ENCODE peak calls at places on chromosomes 3 and 15, in four cellular contexts. One of them, this sample, is unnamed.

GRCh38 chr3:2993719-2994118 is 116.5 kb downstream of the IL5RA start:
- DNase-seq in HAP-1: no peak
- DNase-seq in stimulated activated CD4-positive, alpha-beta T cell treated with anti-CD3 and anti-CD28 coated beads, Interleukin-1b, Interleukin-23, amount 100 ng/mL, for 24 hours: no peak
- DNase-seq in islet precursor cell: no peak
- DNase-seq in this sample: no peak

GRCh38 chr3:61257148-61257547 is 5.9 kb upstream of the FHIT start:
- DNase-seq in HAP-1: no peak
- DNase-seq in stimulated activated CD4-positive, alpha-beta T cell treated with anti-CD3 and anti-CD28 coated beads, Interleukin-1b, Interleukin-23, amount 100 ng/mL, for 24 hours: no peak
- DNase-seq in islet precursor cell: no peak
- DNase-seq in this sample: no peak

GRCh38 chr3:40477671-40478070 is 749 bp downstream of the ZNF619 start:
- DNase-seq in HAP-1: no peak
- DNase-seq in stimulated activated CD4-positive, alpha-beta T cell treated with anti-CD3 and anti-CD28 coated beads, Interleukin-1b, Interleukin-23, amount 100 ng/mL, for 24 hours: no peak
- DNase-seq in islet precursor cell: no peak
- DNase-seq in this sample: peak; percentile 14

GRCh38 chr3:189355481-189356201 is 183.9 kb downstream of the TPRG1 start:
- DNase-seq in HAP-1: no peak
- DNase-seq in stimulated activated CD4-positive, alpha-beta T cell treated with anti-CD3 and anti-CD28 coated beads, Interleukin-1b, Interleukin-23, amount 100 ng/mL, for 24 hours: no peak
- DNase-seq in islet precursor cell: peak; percentile 79
- DNase-seq in this sample: peak; percentile 33

GRCh38 chr15:69668963-69669362 is 216.3 kb downstream of the RPLP1 start:
- DNase-seq in HAP-1: no peak
- DNase-seq in stimulated activated CD4-positive, alpha-beta T cell treated with anti-CD3 and anti-CD28 coated beads, Interleukin-1b, Interleukin-23, amount 100 ng/mL, for 24 hours: no peak
- DNase-seq in islet precursor cell: no peak
- DNase-seq in this sample: no peak

GRCh38 chr15:76752549-76752948 is 152.6 kb downstream of the SCAPER start:
- DNase-seq in HAP-1: no peak
- DNase-seq in stimulated activated CD4-positive, alpha-beta T cell treated with anti-CD3 and anti-CD28 coated beads, Interleukin-1b, Interleukin-23, amount 100 ng/mL, for 24 hours: no peak
- DNase-seq in islet precursor cell: no peak
- DNase-seq in this sample: no peak

GRCh38 chr3:143302638-143303171 is 183.1 kb downstream of the CHST2 start:
- DNase-seq in HAP-1: no peak
- DNase-seq in stimulated activated CD4-positive, alpha-beta T cell treated with anti-CD3 and anti-CD28 coated beads, Interleukin-1b, Interleukin-23, amount 100 ng/mL, for 24 hours: no peak
- DNase-seq in islet precursor cell: peak; percentile 77
- DNase-seq in this sample: peak; percentile 21

GRCh38 chr15:55250951-55251350 is 38.7 kb downstream of the RAB27A start:
- DNase-seq in HAP-1: no peak
- DNase-seq in stimulated activated CD4-positive, alpha-beta T cell treated with anti-CD3 and anti-CD28 coated beads, Interleukin-1b, Interleukin-23, amount 100 ng/mL, for 24 hours: no peak
- DNase-seq in islet precursor cell: no peak
- DNase-seq in this sample: no peak

GRCh38 chr3:12768579-12769527 is 9.8 kb upstream of the TMEM40 start:
- DNase-seq in HAP-1: no peak
- DNase-seq in stimulated activated CD4-positive, alpha-beta T cell treated with anti-CD3 and anti-CD28 coated beads, Interleukin-1b, Interleukin-23, amount 100 ng/mL, for 24 hours: no peak
- DNase-seq in islet precursor cell: no peak
- DNase-seq in this sample: no peak

GRCh38 chr15:96732704-96733103 is 402.2 kb downstream of the NR2F2 start:
- DNase-seq in HAP-1: no peak
- DNase-seq in stimulated activated CD4-positive, alpha-beta T cell treated with anti-CD3 and anti-CD28 coated beads, Interleukin-1b, Interleukin-23, amount 100 ng/mL, for 24 hours: no peak
- DNase-seq in islet precursor cell: no peak
- DNase-seq in this sample: no peak

GRCh38 chr3:114447545-114447944 is 153.7 kb downstream of the TIGIT start:
- DNase-seq in HAP-1: no peak
- DNase-seq in stimulated activated CD4-positive, alpha-beta T cell treated with anti-CD3 and anti-CD28 coated beads, Interleukin-1b, Interleukin-23, amount 100 ng/mL, for 24 hours: no peak
- DNase-seq in islet precursor cell: no peak
- DNase-seq in this sample: no peak

GRCh38 chr15:74263473-74263872 is 27.3 kb downstream of the CCDC33 start:
- DNase-seq in HAP-1: no peak
- DNase-seq in stimulated activated CD4-positive, alpha-beta T cell treated with anti-CD3 and anti-CD28 coated beads, Interleukin-1b, Interleukin-23, amount 100 ng/mL, for 24 hours: no peak
- DNase-seq in islet precursor cell: no peak
- DNase-seq in this sample: no peak

GRCh38 chr3:132002039-132002438 is 32.8 kb downstream of the CPNE4 start:
- DNase-seq in HAP-1: no peak
- DNase-seq in stimulated activated CD4-positive, alpha-beta T cell treated with anti-CD3 and anti-CD28 coated beads, Interleukin-1b, Interleukin-23, amount 100 ng/mL, for 24 hours: no peak
- DNase-seq in islet precursor cell: no peak
- DNase-seq in this sample: no peak

GRCh38 chr3:114380233-114380645 is 86.4 kb downstream of the TIGIT start:
- DNase-seq in HAP-1: peak; percentile 42
- DNase-seq in stimulated activated CD4-positive, alpha-beta T cell treated with anti-CD3 and anti-CD28 coated beads, Interleukin-1b, Interleukin-23, amount 100 ng/mL, for 24 hours: no peak
- DNase-seq in islet precursor cell: peak; percentile 92
- DNase-seq in this sample: peak; percentile 72

GRCh38 chr3:150075417-150075865 is 104.7 kb upstream of the PFN2 start:
- DNase-seq in HAP-1: no peak
- DNase-seq in stimulated activated CD4-positive, alpha-beta T cell treated with anti-CD3 and anti-CD28 coated beads, Interleukin-1b, Interleukin-23, amount 100 ng/mL, for 24 hours: no peak
- DNase-seq in islet precursor cell: peak; percentile 23
- DNase-seq in this sample: no peak

GRCh38 chr3:149388001-149388435 is 10.6 kb upstream of the TM4SF1 start:
- DNase-seq in HAP-1: no peak
- DNase-seq in stimulated activated CD4-positive, alpha-beta T cell treated with anti-CD3 and anti-CD28 coated beads, Interleukin-1b, Interleukin-23, amount 100 ng/mL, for 24 hours: no peak
- DNase-seq in islet precursor cell: no peak
- DNase-seq in this sample: no peak

GRCh38 chr15:57903626-57904025 is 161.9 kb downstream of the ALDH1A2 start:
- DNase-seq in HAP-1: no peak
- DNase-seq in stimulated activated CD4-positive, alpha-beta T cell treated with anti-CD3 and anti-CD28 coated beads, Interleukin-1b, Interleukin-23, amount 100 ng/mL, for 24 hours: no peak
- DNase-seq in islet precursor cell: no peak
- DNase-seq in this sample: no peak

GRCh38 chr3:132071043-132071442 is 36.2 kb upstream of the CPNE4 start:
- DNase-seq in HAP-1: no peak
- DNase-seq in stimulated activated CD4-positive, alpha-beta T cell treated with anti-CD3 and anti-CD28 coated beads, Interleukin-1b, Interleukin-23, amount 100 ng/mL, for 24 hours: no peak
- DNase-seq in islet precursor cell: no peak
- DNase-seq in this sample: no peak

GRCh38 chr3:127226946-127227842 is 34.3 kb downstream of the PRR23E start:
- DNase-seq in HAP-1: peak; percentile 66
- DNase-seq in stimulated activated CD4-positive, alpha-beta T cell treated with anti-CD3 and anti-CD28 coated beads, Interleukin-1b, Interleukin-23, amount 100 ng/mL, for 24 hours: no peak
- DNase-seq in islet precursor cell: peak; percentile 62
- DNase-seq in this sample: peak; percentile 48

GRCh38 chr3:155102329-155102728 is 22.2 kb downstream of the MME start:
- DNase-seq in HAP-1: no peak
- DNase-seq in stimulated activated CD4-positive, alpha-beta T cell treated with anti-CD3 and anti-CD28 coated beads, Interleukin-1b, Interleukin-23, amount 100 ng/mL, for 24 hours: no peak
- DNase-seq in islet precursor cell: no peak
- DNase-seq in this sample: no peak

GRCh38 chr3:45790611-45791010 is 5.7 kb downstream of the SLC6A20 start:
- DNase-seq in HAP-1: no peak
- DNase-seq in stimulated activated CD4-positive, alpha-beta T cell treated with anti-CD3 and anti-CD28 coated beads, Interleukin-1b, Interleukin-23, amount 100 ng/mL, for 24 hours: no peak
- DNase-seq in islet precursor cell: peak; percentile 40
- DNase-seq in this sample: no peak

GRCh38 chr15:85764649-85765277 is 30.0 kb downstream of the KLHL25 start:
- DNase-seq in HAP-1: no peak
- DNase-seq in stimulated activated CD4-positive, alpha-beta T cell treated with anti-CD3 and anti-CD28 coated beads, Interleukin-1b, Interleukin-23, amount 100 ng/mL, for 24 hours: no peak
- DNase-seq in islet precursor cell: no peak
- DNase-seq in this sample: peak; percentile 48

GRCh38 chr3:155495387-155495786 is 201.9 kb upstream of the STRIT1 start:
- DNase-seq in HAP-1: no peak
- DNase-seq in stimulated activated CD4-positive, alpha-beta T cell treated with anti-CD3 and anti-CD28 coated beads, Interleukin-1b, Interleukin-23, amount 100 ng/mL, for 24 hours: no peak
- DNase-seq in islet precursor cell: no peak
- DNase-seq in this sample: no peak

GRCh38 chr3:175983369-175983768 is 1124.2 kb downstream of the NAALADL2 start:
- DNase-seq in HAP-1: no peak
- DNase-seq in stimulated activated CD4-positive, alpha-beta T cell treated with anti-CD3 and anti-CD28 coated beads, Interleukin-1b, Interleukin-23, amount 100 ng/mL, for 24 hours: no peak
- DNase-seq in islet precursor cell: no peak
- DNase-seq in this sample: no peak

GRCh38 chr3:31274406-31275024 is 258.2 kb upstream of the STT3B start:
- DNase-seq in HAP-1: no peak
- DNase-seq in stimulated activated CD4-positive, alpha-beta T cell treated with anti-CD3 and anti-CD28 coated beads, Interleukin-1b, Interleukin-23, amount 100 ng/mL, for 24 hours: no peak
- DNase-seq in islet precursor cell: no peak
- DNase-seq in this sample: no peak

GRCh38 chr3:139520028-139520737 is 19.4 kb downstream of the RBP1 start:
- DNase-seq in HAP-1: peak; percentile 73
- DNase-seq in stimulated activated CD4-positive, alpha-beta T cell treated with anti-CD3 and anti-CD28 coated beads, Interleukin-1b, Interleukin-23, amount 100 ng/mL, for 24 hours: no peak
- DNase-seq in islet precursor cell: no peak
- DNase-seq in this sample: no peak

GRCh38 chr3:194138732-194139084 is 2.8 kb downstream of the HES1 start:
- DNase-seq in HAP-1: no peak
- DNase-seq in stimulated activated CD4-positive, alpha-beta T cell treated with anti-CD3 and anti-CD28 coated beads, Interleukin-1b, Interleukin-23, amount 100 ng/mL, for 24 hours: no peak
- DNase-seq in islet precursor cell: no peak
- DNase-seq in this sample: no peak

GRCh38 chr15:87597346-87598052 is 659.0 kb downstream of the NTRK3 start:
- DNase-seq in HAP-1: no peak
- DNase-seq in stimulated activated CD4-positive, alpha-beta T cell treated with anti-CD3 and anti-CD28 coated beads, Interleukin-1b, Interleukin-23, amount 100 ng/mL, for 24 hours: no peak
- DNase-seq in islet precursor cell: no peak
- DNase-seq in this sample: no peak

GRCh38 chr3:119700269-119700919 is 2.4 kb upstream of the CFAP91 start:
- DNase-seq in HAP-1: no peak
- DNase-seq in stimulated activated CD4-positive, alpha-beta T cell treated with anti-CD3 and anti-CD28 coated beads, Interleukin-1b, Interleukin-23, amount 100 ng/mL, for 24 hours: no peak
- DNase-seq in islet precursor cell: no peak
- DNase-seq in this sample: no peak

GRCh38 chr15:29925227-29926082 is 103.2 kb upstream of the TJP1 start:
- DNase-seq in HAP-1: peak; percentile 88
- DNase-seq in stimulated activated CD4-positive, alpha-beta T cell treated with anti-CD3 and anti-CD28 coated beads, Interleukin-1b, Interleukin-23, amount 100 ng/mL, for 24 hours: no peak
- DNase-seq in islet precursor cell: peak; percentile 95
- DNase-seq in this sample: no peak

GRCh38 chr3:10883478-10884234 is 67.6 kb downstream of the SLC6A11 start:
- DNase-seq in HAP-1: peak; percentile 36
- DNase-seq in stimulated activated CD4-positive, alpha-beta T cell treated with anti-CD3 and anti-CD28 coated beads, Interleukin-1b, Interleukin-23, amount 100 ng/mL, for 24 hours: no peak
- DNase-seq in islet precursor cell: no peak
- DNase-seq in this sample: no peak

GRCh38 chr3:172260381-172260780 is 187.9 kb downstream of the GHSR start:
- DNase-seq in HAP-1: no peak
- DNase-seq in stimulated activated CD4-positive, alpha-beta T cell treated with anti-CD3 and anti-CD28 coated beads, Interleukin-1b, Interleukin-23, amount 100 ng/mL, for 24 hours: no peak
- DNase-seq in islet precursor cell: no peak
- DNase-seq in this sample: no peak

This sample was measured in gastrocnemius medialis.